ENCODE peak calls at places on chromosome 3, in seven cellular contexts. K is hepatocyte, L is fibroblast of lung, W is astrocyte, O is MM.1S, V is OCI-LY7, Z is PC-3. X is an unnamed sample.

GRCh38 chr3:156135921-156136655 is 15.7 kb downstream of the KCNAB1 start:
- DNase-seq in K (no peak), L (no peak), W (no peak), O (no peak), V (no peak), Z (no peak), X (no peak)

GRCh38 chr3:117874904-117875874 is 1159.5 kb downstream of the IGSF11 start:
- DNase-seq in K (no peak), L (peak), W (no peak), O (no peak), V (no peak), Z (no peak), X (no peak)

GRCh38 chr3:138097192-138097829 is 18.1 kb downstream of the DZIP1L start:
- DNase-seq in K (no peak), L (no peak), W (no peak), O (no peak), V (no peak), Z (peak), X (no peak)

GRCh38 chr3:30169459-30169858 is 436.9 kb upstream of the TGFBR2 start:
- DNase-seq in K (no peak), L (no peak), W (no peak), O (no peak), V (no peak), Z (no peak), X (no peak)

GRCh38 chr3:197549261-197549885 is 6.4 kb downstream of the BDH1 start:
- DNase-seq in K (no peak), L (no peak), W (no peak), O (no peak), V (no peak), Z (no peak), X (no peak)

GRCh38 chr3:70981252-70981933 is 602.1 kb downstream of the FOXP1 start:
- DNase-seq in K (no peak), L (no peak), W (no peak), O (no peak), V (no peak), Z (no peak), X (no peak)

GRCh38 chr3:169644750-169645149 is 18.8 kb downstream of the MECOM start:
- DNase-seq in K (no peak), L (no peak), W (no peak), O (no peak), V (no peak), Z (no peak), X (no peak)

GRCh38 chr3:40800343-40800742 is 275.6 kb downstream of the ZNF621 start:
- DNase-seq in K (peak), L (peak), W (peak), O (no peak), V (no peak), Z (peak), X (no peak)

GRCh38 chr3:76096036-76096435 is 310.7 kb upstream of the ZNF717 start:
- DNase-seq in K (no peak), L (peak), W (peak), O (no peak), V (no peak), Z (peak), X (no peak)

GRCh38 chr3:59502806-59503205 is 453.0 kb upstream of the CFAP20DC start:
- DNase-seq in K (peak), L (peak), W (peak), O (no peak), V (no peak), Z (peak), X (peak)

GRCh38 chr3:76554717-76555116 is 485.2 kb upstream of the ROBO2 start:
- DNase-seq in K (no peak), L (peak), W (peak), O (no peak), V (no peak), Z (no peak), X (no peak)

GRCh38 chr3:151552589-151552988 is 91.7 kb upstream of the IGSF10 start:
- DNase-seq in K (no peak), L (peak), W (peak), O (no peak), V (no peak), Z (no peak), X (no peak)

GRCh38 chr3:71160800-71161546 is 422.6 kb downstream of the FOXP1 start:
- DNase-seq in K (no peak), L (peak), W (peak), O (peak), V (peak), Z (peak), X (no peak)

GRCh38 chr3:82462977-82463376 is 701.5 kb upstream of the GBE1 start:
- DNase-seq in K (peak), L (no peak), W (no peak), O (no peak), V (no peak), Z (no peak), X (no peak)

GRCh38 chr3:150544040-150544439 is 2.3 kb downstream of the SERP1 start:
- DNase-seq in K (peak), L (peak), W (peak), O (no peak), V (no peak), Z (peak), X (no peak)

GRCh38 chr3:79846148-79846933 is 78.5 kb upstream of the ROBO1 start:
- DNase-seq in K (no peak), L (no peak), W (no peak), O (no peak), V (peak), Z (no peak), X (no peak)

GRCh38 chr3:11072631-11073030 is 80.1 kb downstream of the SLC6A1 start:
- DNase-seq in K (no peak), L (no peak), W (no peak), O (no peak), V (no peak), Z (no peak), X (no peak)

GRCh38 chr3:40201770-40202169 is 107.7 kb upstream of the EIF1B start:
- DNase-seq in K (no peak), L (no peak), W (no peak), O (no peak), V (no peak), Z (no peak), X (no peak)

GRCh38 chr3:48120223-48120622 is 68.0 kb downstream of the CDC25A start:
- DNase-seq in K (no peak), L (no peak), W (no peak), O (no peak), V (no peak), Z (no peak), X (no peak)

GRCh38 chr3:66385066-66385465 is 115.8 kb downstream of the LRIG1 start:
- DNase-seq in K (no peak), L (no peak), W (no peak), O (no peak), V (no peak), Z (no peak), X (no peak)

GRCh38 chr3:98779936-98780335 is 16.8 kb downstream of the ST3GAL6 start:
- DNase-seq in K (no peak), L (peak), W (peak), O (no peak), V (no peak), Z (no peak), X (no peak)

GRCh38 chr3:78906245-78906644 is 861.6 kb downstream of the ROBO1 start:
- DNase-seq in K (no peak), L (no peak), W (no peak), O (no peak), V (no peak), Z (no peak), X (no peak)

GRCh38 chr3:65974505-65974904 is 64.2 kb downstream of the MAGI1 start:
- DNase-seq in K (no peak), L (no peak), W (no peak), O (no peak), V (no peak), Z (no peak), X (no peak)

GRCh38 chr3:61250784-61251173 is 473 bp downstream of the FHIT start:
- DNase-seq in K (peak), L (no peak), W (no peak), O (peak), V (peak), Z (peak), X (peak)

GRCh38 chr3:99418709-99419108 is 219.7 kb upstream of the COL8A1 start:
- DNase-seq in K (no peak), L (no peak), W (no peak), O (no peak), V (no peak), Z (no peak), X (no peak)

GRCh38 chr3:10968390-10968789 is 24.2 kb upstream of the SLC6A1 start:
- DNase-seq in K (no peak), L (no peak), W (no peak), O (no peak), V (no peak), Z (no peak), X (no peak)

GRCh38 chr3:30073622-30074021 is 532.8 kb upstream of the TGFBR2 start:
- DNase-seq in K (peak), L (peak), W (no peak), O (no peak), V (no peak), Z (peak), X (no peak)

GRCh38 chr3:100045696-100046095 is 68.6 kb downstream of the FILIP1L start:
- DNase-seq in K (peak), L (peak), W (peak), O (no peak), V (no peak), Z (peak), X (no peak)

GRCh38 chr3:124986153-124987143 is 51.9 kb upstream of the MUC13 start:
- DNase-seq in K (peak), L (peak), W (peak), O (no peak), V (no peak), Z (peak), X (peak)

GRCh38 chr3:163438760-163439159 is 1639.5 kb downstream of the SI start:
- DNase-seq in K (no peak), L (no peak), W (no peak), O (no peak), V (no peak), Z (no peak), X (no peak)

GRCh38 chr3:148128136-148128535 is 569.6 kb upstream of the AGTR1 start:
- DNase-seq in K (no peak), L (no peak), W (no peak), O (no peak), V (no peak), Z (peak), X (no peak)

GRCh38 chr3:187798531-187799520 is 53.6 kb upstream of the BCL6 start:
- DNase-seq in K (no peak), L (no peak), W (no peak), O (no peak), V (no peak), Z (no peak), X (no peak)
- H2AFZ ChIP-seq in K (no peak), L (no peak), W (no peak), O (no peak), V (peak), Z (no peak), X (no peak)

GRCh38 chr3:194485876-194486539 is 794 bp downstream of the ATP13A3 start:
- DNase-seq in K (peak), L (peak), W (no peak), O (peak), V (peak), Z (peak), X (no peak)
- TF ChIP-seq CTCF in K (peak), L (no peak), W (no peak), O (peak), V (no peak), Z (no peak), X (no peak)

GRCh38 chr3:49805367-49805782 is 2.3 kb downstream of the INKA1 start:
- DNase-seq in K (peak), L (peak), W (no peak), O (no peak), V (peak), Z (peak), X (no peak)
- H2AFZ ChIP-seq in K (no peak), L (no peak), W (no peak), O (no peak), V (peak), Z (no peak), X (no peak)

GRCh38 chr3:21017115-21017852 is 733.7 kb downstream of the ZNF385D start:
- DNase-seq in K (no peak), L (no peak), W (no peak), O (no peak), V (no peak), Z (peak), X (no peak)
- TF ChIP-seq CTCF in K (no peak), L (peak), W (no peak), O (peak), V (peak), Z (peak), X (no peak)

GRCh38 chr3:14047841-14048240 is 76.8 kb downstream of the CHCHD4 start:
- DNase-seq in K (no peak), L (no peak), W (no peak), O (no peak), V (no peak), Z (no peak), X (peak)
- H2AFZ ChIP-seq in K (no peak), L (no peak), W (no peak), O (no peak), V (no peak), Z (no peak), X (no peak)

GRCh38 chr3:64496786-64497560 is 190.8 kb downstream of the ADAMTS9 start:
- DNase-seq in K (no peak), L (no peak), W (no peak), O (no peak), V (no peak), Z (no peak), X (no peak)
- TF ChIP-seq CTCF in K (no peak), L (no peak), W (no peak), O (no peak), V (no peak), Z (no peak), X (no peak)

GRCh38 chr3:178392553-178392952 is 143.7 kb upstream of the KCNMB2 start:
- DNase-seq in K (no peak), L (peak), W (peak), O (no peak), V (no peak), Z (peak), X (no peak)
- H2AFZ ChIP-seq in K (no peak), L (peak), W (peak), O (no peak), V (no peak), Z (no peak), X (peak)